ENCODE peak calls at places on chromosomes 13 and 19, in seven cellular contexts. J, I, F, B, O, E and C are unnamed samples.

GRCh38 chr19:2282062-2282861 is at the start of gene PEAK3:
- DNase-seq in J (peak; percentile 27), I (peak; percentile 50), F (peak; percentile 24), B (peak; percentile 24), O (peak; percentile 39), E (peak; percentile 79), C (no peak)

GRCh38 chr13:27605099-27605498 is 15.2 kb downstream of the LNX2 start:
- DNase-seq in J (no peak), I (no peak), F (no peak), B (no peak), O (no peak), E (no peak), C (no peak)

GRCh38 chr13:31322025-31322424 is 122.2 kb downstream of the B3GLCT start:
- DNase-seq in J (no peak), I (no peak), F (no peak), B (peak; percentile 7), O (peak; percentile 65), E (peak; percentile 75), C (peak; percentile 50)

GRCh38 chr13:47287291-47287751 is 390.5 kb upstream of the HTR2A start:
- DNase-seq in J (peak; percentile 77), I (no peak), F (no peak), B (peak; percentile 73), O (peak; percentile 37), E (no peak), C (no peak)

GRCh38 chr13:27014406-27015359 is 156.9 kb downstream of the USP12 start:
- DNase-seq in J (no peak), I (no peak), F (no peak), B (no peak), O (peak; percentile 17), E (no peak), C (no peak)

GRCh38 chr13:38657191-38657590 is 29.7 kb upstream of the FREM2 start:
- DNase-seq in J (peak; percentile 55), I (no peak), F (no peak), B (peak; percentile 6), O (peak; percentile 20), E (no peak), C (no peak)

GRCh38 chr13:43289458-43290255 is 266.3 kb downstream of the DNAJC15 start:
- DNase-seq in J (peak; percentile 22), I (no peak), F (no peak), B (peak; percentile 27), O (no peak), E (no peak), C (no peak)

GRCh38 chr13:99892189-99892588 is 79.4 kb downstream of the ZIC5 start:
- DNase-seq in J (no peak), I (no peak), F (no peak), B (no peak), O (no peak), E (no peak), C (no peak)

GRCh38 chr19:41064974-41065569 is 23.2 kb upstream of the CYP2A13 start:
- DNase-seq in J (peak; percentile 2), I (no peak), F (no peak), B (peak; percentile 43), O (peak; percentile 31), E (no peak), C (peak; percentile 32)

GRCh38 chr19:18514800-18515682 is 6.8 kb downstream of the ELL start:
- DNase-seq in J (no peak), I (no peak), F (peak; percentile 20), B (peak; percentile 67), O (peak; percentile 92), E (peak; percentile 45), C (peak; percentile 37)

GRCh38 chr13:85536706-85537105 is 262.5 kb downstream of the SLITRK6 start:
- DNase-seq in J (no peak), I (no peak), F (no peak), B (peak; percentile 64), O (peak; percentile 43), E (no peak), C (no peak)

GRCh38 chr19:30316000-30316491 is 56.1 kb upstream of the ZNF536 start:
- DNase-seq in J (no peak), I (no peak), F (no peak), B (no peak), O (no peak), E (no peak), C (no peak)

GRCh38 chr19:54429176-54429495 is 13.9 kb downstream of the TTYH1 start:
- DNase-seq in J (no peak), I (no peak), F (no peak), B (no peak), O (no peak), E (no peak), C (no peak)

GRCh38 chr19:48290341-48290922 is 20.6 kb downstream of the ZNF114 start:
- DNase-seq in J (peak; percentile 61), I (no peak), F (no peak), B (peak; percentile 57), O (peak; percentile 26), E (no peak), C (peak; percentile 55)

GRCh38 chr13:42970824-42971669 is 21.0 kb downstream of the EPSTI1 start:
- DNase-seq in J (peak; percentile 25), I (no peak), F (peak; percentile 14), B (peak; percentile 43), O (peak; percentile 51), E (peak; percentile 28), C (peak; percentile 52)

GRCh38 chr19:574658-575526 is 2.5 kb downstream of the BSG start:
- DNase-seq in J (peak; percentile 58), I (no peak), F (no peak), B (peak; percentile 59), O (peak; percentile 58), E (no peak), C (peak; percentile 16)

GRCh38 chr19:52270266-52270885 is 989 bp downstream of the ZNF766 start:
- DNase-seq in J (no peak), I (no peak), F (no peak), B (peak; percentile 17), O (no peak), E (no peak), C (peak; percentile 5)

GRCh38 chr19:17775245-17775927 is 19.6 kb upstream of the B3GNT3 start:
- DNase-seq in J (no peak), I (no peak), F (no peak), B (peak; percentile 19), O (no peak), E (peak; percentile 39), C (no peak)

GRCh38 chr19:30881986-30882385 is 467.2 kb downstream of the TSHZ3 start:
- DNase-seq in J (no peak), I (no peak), F (no peak), B (no peak), O (no peak), E (no peak), C (no peak)

GRCh38 chr13:102945324-102945815 is 99.5 kb downstream of the ERCC5 start:
- DNase-seq in J (no peak), I (no peak), F (no peak), B (no peak), O (no peak), E (no peak), C (no peak)

GRCh38 chr13:48976677-48977625 is 1.2 kb downstream of the FNDC3A start:
- DNase-seq in J (peak; percentile 39), I (peak; percentile 70), F (no peak), B (no peak), O (peak; percentile 44), E (no peak), C (no peak)

GRCh38 chr13:49499889-49500660 is 4.3 kb downstream of the PHF11 start:
- DNase-seq in J (peak; percentile 83), I (no peak), F (no peak), B (peak; percentile 90), O (peak; percentile 86), E (no peak), C (no peak)

GRCh38 chr13:105255472-105255871 is 1280.0 kb downstream of the EFNB2 start:
- DNase-seq in J (no peak), I (no peak), F (no peak), B (no peak), O (no peak), E (no peak), C (no peak)

GRCh38 chr19:14672043-14672872 is 2.4 kb downstream of the ADGRE3 start:
- DNase-seq in J (no peak), I (no peak), F (no peak), B (no peak), O (no peak), E (no peak), C (no peak)

DNA sequence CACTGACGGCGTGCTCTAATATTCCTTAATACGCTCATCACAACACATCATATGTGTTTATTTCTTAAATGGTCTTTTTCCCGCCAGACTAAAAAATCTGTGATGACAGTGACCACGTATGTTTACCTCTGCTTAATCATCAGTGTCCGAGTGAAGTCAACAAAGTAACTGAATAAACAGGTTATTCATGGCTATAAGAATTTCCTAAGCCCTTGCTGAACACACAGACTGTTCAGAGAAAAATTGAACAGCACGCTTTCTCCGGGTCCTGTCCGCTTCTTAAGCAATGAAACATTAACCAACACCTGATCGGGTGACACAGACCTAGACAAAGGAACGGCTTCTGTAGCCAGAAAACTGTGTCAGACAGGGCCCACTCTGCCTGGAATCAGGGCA is 14.3 kb downstream of the SAFB2 start:
- DNase-seq in J (no peak), I (no peak), F (no peak), B (no peak), O (no peak), E (no peak), C (no peak)
- TF ChIP-seq CTCF in J (no peak), I (no peak), F (no peak), B (no peak), O (no peak), E (no peak), C (no peak)

GRCh38 chr19:42086770-42087550 is 11.0 kb downstream of the ZNF574 start:
- DNase-seq in J (no peak), I (no peak), F (no peak), B (no peak), O (no peak), E (no peak), C (no peak)
- H3K27ac ChIP-seq in J (no peak overlapping the region), I (no peak overlapping the region), F (no peak overlapping the region), B (no peak overlapping the region), O (no peak overlapping the region), E (no peak overlapping the region), C (no peak overlapping the region)

GRCh38 chr19:53365899-53366493 is 491 bp downstream of the ZNF525 start:
- DNase-seq in J (peak; percentile 0), I (no peak), F (no peak), B (no peak), O (no peak), E (no peak), C (no peak)

DNA sequence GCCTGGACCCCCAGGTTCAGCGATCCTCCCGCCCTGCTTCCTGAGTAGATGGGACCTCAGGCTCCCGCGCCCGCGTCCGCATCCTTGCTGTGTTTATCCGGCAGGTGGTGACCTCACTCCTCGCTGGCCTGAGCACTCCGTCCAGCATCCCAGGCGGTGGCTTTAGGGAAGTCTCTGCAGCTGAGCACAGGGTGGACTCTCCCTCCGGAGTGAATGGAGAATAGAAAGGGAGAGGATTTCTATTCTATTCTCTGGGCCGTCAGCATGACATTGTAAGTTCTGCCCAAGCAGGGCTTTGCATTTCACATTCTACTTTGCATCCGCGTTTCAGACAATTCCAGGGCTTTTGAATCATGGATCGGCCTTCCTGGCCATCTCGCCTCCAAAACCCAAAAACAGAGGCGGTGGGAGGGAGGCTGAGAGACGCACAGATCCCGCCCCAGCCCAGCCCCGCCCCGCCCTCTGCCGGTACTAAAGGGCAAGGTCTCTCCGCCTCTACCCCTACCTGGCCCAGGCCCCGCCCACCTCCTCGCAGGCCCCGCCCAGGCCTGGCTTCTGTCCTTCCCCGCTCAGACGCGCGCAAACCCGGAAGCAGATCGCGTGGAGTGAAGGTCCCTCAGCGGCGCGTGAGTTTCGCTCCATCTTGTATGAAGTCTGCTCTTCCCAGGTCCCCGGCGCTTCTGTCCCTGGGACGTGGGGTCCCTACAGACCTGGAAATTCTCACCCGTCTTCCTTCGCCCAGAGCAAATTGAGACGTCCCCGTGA is at the start of gene ZNF525:
- DNase-seq in J (peak; percentile 46), I (peak; percentile 89), F (peak; percentile 97), B (peak; percentile 59), O (peak; percentile 73), E (peak; percentile 91), C (peak; percentile 91)
- TF ChIP-seq CTCF in J (no peak), I (no peak), F (peak; percentile 55), B (peak; percentile 17), O (no peak), E (peak; percentile 16), C (no peak)

GRCh38 chr19:49767380-49767779 is 579 bp downstream of the AP2A1 start:
- DNase-seq in J (no peak), I (no peak), F (no peak), B (no peak), O (no peak), E (no peak), C (peak; percentile 23)
- H3K27ac ChIP-seq in J (peak overlapping the region; percentile 64), I (peak overlapping the region; percentile 45), F (peak overlapping the region; percentile 70), B (peak overlapping the region; percentile 89), O (peak overlapping the region; percentile 90), E (peak overlapping the region; percentile 96), C (peak overlapping the region; percentile 96)